ENCODE peak calls at places on chromosomes 7 and 10, in five cellular contexts. One of them, this sample, is unnamed.

GRCh38 chr10:30812018-30812851 is 182.7 kb upstream of the LYZL2 start:
- DNase-seq in activated CD4-positive, CD25-positive, alpha-beta regulatory T cell: no peak
- DNase-seq in GM23248: peak
- DNase-seq in H7: peak
- DNase-seq in hippocampal formation: peak
- DNase-seq in this sample: no peak

GRCh38 chr10:119401671-119402395 is 140.7 kb downstream of the RGS10 start:
- DNase-seq in H7: no peak
- DNase-seq in GM23248: peak
- DNase-seq in activated CD4-positive, CD25-positive, alpha-beta regulatory T cell: no peak
- DNase-seq in hippocampal formation: no peak
- DNase-seq in this sample: no peak

GRCh38 chr10:93438796-93439253 is 43.3 kb downstream of the MYOF start:
- DNase-seq in H7: peak
- DNase-seq in activated CD4-positive, CD25-positive, alpha-beta regulatory T cell: no peak
- DNase-seq in GM23248: no peak
- DNase-seq in hippocampal formation: no peak
- DNase-seq in this sample: no peak

GRCh38 chr10:123637326-123637880 is 28.8 kb upstream of the GPR26 start:
- DNase-seq in hippocampal formation: no peak
- DNase-seq in activated CD4-positive, CD25-positive, alpha-beta regulatory T cell: no peak
- DNase-seq in GM23248: peak
- DNase-seq in H7: no peak
- DNase-seq in this sample: no peak

GRCh38 chr7:1459930-1460756 is 873 bp upstream of the MICALL2 start:
- DNase-seq in GM23248: peak
- DNase-seq in activated CD4-positive, CD25-positive, alpha-beta regulatory T cell: no peak
- DNase-seq in H7: peak
- DNase-seq in hippocampal formation: peak
- DNase-seq in this sample: no peak

GRCh38 chr10:101612086-101612485 is 24.0 kb downstream of the DPCD start:
- DNase-seq in hippocampal formation: no peak
- DNase-seq in activated CD4-positive, CD25-positive, alpha-beta regulatory T cell: no peak
- DNase-seq in GM23248: no peak
- DNase-seq in H7: no peak
- DNase-seq in this sample: no peak

GRCh38 chr7:2269468-2270460 is 27.7 kb downstream of the NUDT1 start:
- DNase-seq in GM23248: peak
- DNase-seq in hippocampal formation: no peak
- DNase-seq in activated CD4-positive, CD25-positive, alpha-beta regulatory T cell: no peak
- DNase-seq in H7: peak
- DNase-seq in this sample: no peak

GRCh38 chr7:105643384-105643783 is 62.1 kb upstream of the EFCAB10 start:
- DNase-seq in H7: peak
- DNase-seq in GM23248: no peak
- DNase-seq in activated CD4-positive, CD25-positive, alpha-beta regulatory T cell: no peak
- DNase-seq in hippocampal formation: no peak
- DNase-seq in this sample: peak

GRCh38 chr10:72310241-72310633 is 36.5 kb downstream of the DDIT4 start:
- DNase-seq in activated CD4-positive, CD25-positive, alpha-beta regulatory T cell: no peak
- DNase-seq in hippocampal formation: no peak
- DNase-seq in H7: peak
- DNase-seq in GM23248: peak
- DNase-seq in this sample: no peak

This sample was measured in substantia nigra.